ENCODE peak calls at places on chromosome 7, in seven cellular contexts. One of them, this sample, is unnamed.
A peak's percentile ranks its signal among the peaks of the same experiment; 100 is the strongest.

GRCh38 chr7:155576416-155576815 is 30.1 kb upstream of the CNPY1 start:
- DNase-seq in ureter: no peak
- DNase-seq in occipital lobe: no peak
- DNase-seq in NB4: no peak
- DNase-seq in HEK293T: no peak
- DNase-seq in cardiac muscle cell: no peak
- DNase-seq in fibroblast of villous mesenchyme: no peak
- DNase-seq in this sample: no peak

GRCh38 chr7:126436213-126436868 is 816.4 kb downstream of the GRM8 start:
- DNase-seq in ureter: no peak
- DNase-seq in occipital lobe: no peak
- DNase-seq in NB4: no peak
- DNase-seq in HEK293T: no peak
- DNase-seq in cardiac muscle cell: peak; percentile 51
- DNase-seq in fibroblast of villous mesenchyme: no peak
- DNase-seq in this sample: no peak

GRCh38 chr7:141975806-141976523 is 2.4 kb upstream of the TAS2R38 start:
- DNase-seq in ureter: peak; percentile 77
- DNase-seq in occipital lobe: peak; percentile 51
- DNase-seq in NB4: peak; percentile 86
- DNase-seq in HEK293T: peak; percentile 87
- DNase-seq in cardiac muscle cell: peak; percentile 85
- DNase-seq in fibroblast of villous mesenchyme: peak; percentile 3
- DNase-seq in this sample: peak; percentile 45

GRCh38 chr7:105617280-105618015 is 36.2 kb upstream of the EFCAB10 start:
- DNase-seq in ureter: no peak
- DNase-seq in occipital lobe: no peak
- DNase-seq in NB4: no peak
- DNase-seq in HEK293T: no peak
- DNase-seq in cardiac muscle cell: peak; percentile 10
- DNase-seq in fibroblast of villous mesenchyme: no peak
- DNase-seq in this sample: no peak

GRCh38 chr7:43905209-43905946 is 1.0 kb downstream of the URGCP start:
- DNase-seq in ureter: peak; percentile 44
- DNase-seq in occipital lobe: no peak
- DNase-seq in NB4: no peak
- DNase-seq in HEK293T: no peak
- DNase-seq in cardiac muscle cell: no peak
- DNase-seq in fibroblast of villous mesenchyme: peak; percentile 30
- DNase-seq in this sample: no peak

GRCh38 chr7:116446179-116446855 is 53.2 kb upstream of the CAV2 start:
- DNase-seq in ureter: no peak
- DNase-seq in occipital lobe: no peak
- DNase-seq in NB4: no peak
- DNase-seq in HEK293T: no peak
- DNase-seq in cardiac muscle cell: no peak
- DNase-seq in fibroblast of villous mesenchyme: peak; percentile 62
- DNase-seq in this sample: no peak

GRCh38 chr7:144834516-144835165 is 1.2 kb downstream of the TPK1 start:
- DNase-seq in ureter: peak; percentile 50
- DNase-seq in occipital lobe: no peak
- DNase-seq in NB4: peak; percentile 88
- DNase-seq in HEK293T: no peak
- DNase-seq in cardiac muscle cell: no peak
- DNase-seq in fibroblast of villous mesenchyme: peak; percentile 46
- DNase-seq in this sample: peak; percentile 4

GRCh38 chr7:98754041-98754479 is 115.8 kb downstream of the TMEM130 start:
- DNase-seq in ureter: no peak
- DNase-seq in occipital lobe: peak; percentile 19
- DNase-seq in NB4: peak; percentile 35
- DNase-seq in HEK293T: no peak
- DNase-seq in cardiac muscle cell: peak; percentile 43
- DNase-seq in fibroblast of villous mesenchyme: no peak
- DNase-seq in this sample: no peak

GRCh38 chr7:87628780-87629569 is 777 bp downstream of the RUNDC3B start:
- DNase-seq in ureter: peak; percentile 44
- DNase-seq in occipital lobe: peak; percentile 15
- DNase-seq in NB4: no peak
- DNase-seq in HEK293T: peak; percentile 43
- DNase-seq in cardiac muscle cell: peak; percentile 51
- DNase-seq in fibroblast of villous mesenchyme: no peak
- DNase-seq in this sample: no peak

GRCh38 chr7:140597425-140597949 is 43.1 kb downstream of the DENND2A start:
- DNase-seq in ureter: no peak
- DNase-seq in occipital lobe: no peak
- DNase-seq in NB4: no peak
- DNase-seq in HEK293T: no peak
- DNase-seq in cardiac muscle cell: no peak
- DNase-seq in fibroblast of villous mesenchyme: no peak
- DNase-seq in this sample: no peak

GRCh38 chr7:116859323-116859722 is 3.1 kb upstream of the CAPZA2 start:
- DNase-seq in ureter: no peak
- DNase-seq in occipital lobe: no peak
- DNase-seq in NB4: peak; percentile 72
- DNase-seq in HEK293T: no peak
- DNase-seq in cardiac muscle cell: no peak
- DNase-seq in fibroblast of villous mesenchyme: peak; percentile 86
- DNase-seq in this sample: no peak

GRCh38 chr7:26664735-26665420 is 199.5 kb downstream of the SKAP2 start:
- DNase-seq in ureter: peak; percentile 49
- DNase-seq in occipital lobe: no peak
- DNase-seq in NB4: peak; percentile 39
- DNase-seq in HEK293T: no peak
- DNase-seq in cardiac muscle cell: no peak
- DNase-seq in fibroblast of villous mesenchyme: peak; percentile 14
- DNase-seq in this sample: no peak

GRCh38 chr7:101390901-101391301 is 28.2 kb downstream of the COL26A1 start:
- DNase-seq in ureter: no peak
- DNase-seq in occipital lobe: no peak
- DNase-seq in NB4: peak; percentile 92
- DNase-seq in HEK293T: no peak
- DNase-seq in cardiac muscle cell: peak; percentile 54
- DNase-seq in fibroblast of villous mesenchyme: peak; percentile 37
- DNase-seq in this sample: no peak

GRCh38 chr7:5421626-5422323 is 1.9 kb downstream of the TNRC18 start:
- DNase-seq in ureter: peak; percentile 80
- DNase-seq in occipital lobe: peak; percentile 26
- DNase-seq in NB4: peak; percentile 81
- DNase-seq in HEK293T: no peak
- DNase-seq in cardiac muscle cell: peak; percentile 61
- DNase-seq in fibroblast of villous mesenchyme: peak; percentile 93
- DNase-seq in this sample: no peak

GRCh38 chr7:78125884-78126283 is 327.3 kb downstream of the PHTF2 start:
- DNase-seq in ureter: no peak
- DNase-seq in occipital lobe: no peak
- DNase-seq in NB4: no peak
- DNase-seq in HEK293T: no peak
- DNase-seq in cardiac muscle cell: no peak
- DNase-seq in fibroblast of villous mesenchyme: peak; percentile 15
- DNase-seq in this sample: no peak

GRCh38 chr7:45978010-45978681 is 57.1 kb upstream of the IGFBP3 start:
- DNase-seq in ureter: peak; percentile 62
- DNase-seq in occipital lobe: peak; percentile 14
- DNase-seq in NB4: peak; percentile 43
- DNase-seq in HEK293T: no peak
- DNase-seq in cardiac muscle cell: peak; percentile 42
- DNase-seq in fibroblast of villous mesenchyme: peak; percentile 88
- DNase-seq in this sample: no peak

GRCh38 chr7:6250364-6250833 is 22.0 kb downstream of the CYTH3 start:
- DNase-seq in ureter: no peak
- DNase-seq in occipital lobe: no peak
- DNase-seq in NB4: no peak
- DNase-seq in HEK293T: no peak
- DNase-seq in cardiac muscle cell: no peak
- DNase-seq in fibroblast of villous mesenchyme: no peak
- DNase-seq in this sample: peak; percentile 66